ENCODE peak calls at places on chromosomes 5 and 9, in four cellular contexts. E, J, N and D are unnamed samples.

GRCh38 chr9:113548221-113549041 is 84.9 kb downstream of the RGS3 start:
- DNase-seq in E (no peak), J (no peak), N (no peak), D (peak; percentile 70)

GRCh38 chr9:124786881-124787573 is 10.1 kb downstream of the OLFML2A start:
- DNase-seq in E (no peak), J (no peak), N (no peak), D (no peak)

GRCh38 chr5:64612349-64612961 is 77.8 kb upstream of the SHISAL2B start:
- DNase-seq in E (no peak), J (peak; percentile 58), N (peak; percentile 70), D (peak; percentile 10)

GRCh38 chr5:168366124-168366523 is 74.7 kb downstream of the WWC1 start:
- DNase-seq in E (no peak), J (peak; percentile 9), N (no peak), D (no peak)

GRCh38 chr9:108786756-108787663 is 68.8 kb downstream of the ACTL7B start:
- DNase-seq in E (no peak), J (no peak), N (no peak), D (no peak)

GRCh38 chr5:86374611-86375010 is 243.1 kb upstream of the COX7C start:
- DNase-seq in E (no peak), J (no peak), N (no peak), D (no peak)

GRCh38 chr5:32126691-32127090 is 47.4 kb downstream of the GOLPH3 start:
- DNase-seq in E (no peak), J (no peak), N (no peak), D (no peak)

GRCh38 chr9:77016526-77017504 is 2.6 kb upstream of the FOXB2 start:
- DNase-seq in E (no peak), J (peak; percentile 29), N (no peak), D (no peak)

GRCh38 chr9:85639675-85640186 is 102.0 kb downstream of the AGTPBP1 start:
- DNase-seq in E (no peak), J (no peak), N (no peak), D (no peak)

GRCh38 chr9:136611119-136611518 is 51.6 kb upstream of the EGFL7 start:
- DNase-seq in E (no peak), J (no peak), N (no peak), D (no peak)

GRCh38 chr5:157562111-157562581 is 13.4 kb downstream of the ADAM19 start:
- DNase-seq in E (no peak), J (no peak), N (no peak), D (no peak)

GRCh38 chr9:78707481-78707977 is 410.6 kb downstream of the PSAT1 start:
- DNase-seq in E (no peak), J (no peak), N (peak; percentile 17), D (no peak)

GRCh38 chr9:71681708-71682268 is 86.5 kb downstream of the CEMIP2 start:
- DNase-seq in E (no peak), J (no peak), N (no peak), D (no peak)

GRCh38 chr9:98750396-98751060 is 41.8 kb upstream of the GABBR2 start:
- DNase-seq in E (no peak), J (no peak), N (no peak), D (no peak)

GRCh38 chr9:10208691-10209069 is 404.1 kb downstream of the PTPRD start:
- DNase-seq in E (no peak), J (no peak), N (no peak), D (no peak)

GRCh38 chr5:132823481-132824050 is 6.9 kb downstream of the SHROOM1 start:
- DNase-seq in E (no peak), J (no peak), N (no peak), D (no peak)

GRCh38 chr9:101438523-101438922 is 2.9 kb upstream of the ALDOB start:
- DNase-seq in E (no peak), J (no peak), N (no peak), D (no peak)

GRCh38 chr5:67166460-67166871 is 30.1 kb downstream of the CD180 start:
- DNase-seq in E (no peak), J (no peak), N (peak; percentile 37), D (no peak)

GRCh38 chr9:137218754-137219271 is 3.2 kb downstream of the RNF208 start:
- DNase-seq in E (no peak), J (no peak), N (no peak), D (peak; percentile 80)

GRCh38 chr9:131856105-131856504 is 116.2 kb upstream of the RAPGEF1 start:
- DNase-seq in E (no peak), J (peak; percentile 35), N (no peak), D (no peak)

GRCh38 chr5:78648359-78649219 is at the start of gene LHFPL2:
- DNase-seq in E (peak; percentile 76), J (peak; percentile 71), N (peak; percentile 59), D (peak; percentile 60)

GRCh38 chr5:156149203-156149602 is 177.8 kb upstream of the SGCD start:
- DNase-seq in E (no peak), J (no peak), N (no peak), D (no peak)

GRCh38 chr5:142403583-142403982 is 78.8 kb upstream of the SPRY4 start:
- DNase-seq in E (no peak), J (no peak), N (no peak), D (no peak)

GRCh38 chr5:38871790-38872551 is 26.2 kb downstream of the OSMR start:
- DNase-seq in E (no peak), J (no peak), N (no peak), D (no peak)

GRCh38 chr5:146027746-146028145 is 77.6 kb downstream of the PLAC8L1 start:
- DNase-seq in E (no peak), J (no peak), N (no peak), D (no peak)

GRCh38 chr5:180704362-180704761 is 35.5 kb downstream of the OR2Y1 start:
- DNase-seq in E (no peak), J (no peak), N (no peak), D (no peak)

GRCh38 chr9:129612123-129612522 is 8.8 kb downstream of the C9orf50 start:
- DNase-seq in E (no peak), J (no peak), N (no peak), D (no peak)

GRCh38 chr5:116011046-116011445 is 21.2 kb upstream of the ARL14EPL start:
- DNase-seq in E (no peak), J (no peak), N (no peak), D (no peak)

GRCh38 chr5:32278403-32278802 is 34.3 kb downstream of the MTMR12 start:
- DNase-seq in E (no peak), J (no peak), N (no peak), D (no peak)

GRCh38 chr5:180900178-180900577 is 1.2 kb downstream of the BTNL8 start:
- DNase-seq in E (no peak), J (no peak), N (no peak), D (no peak)

GRCh38 chr5:112795944-112796678 is 58.4 kb downstream of the APC start:
- DNase-seq in E (no peak), J (no peak), N (peak; percentile 56), D (no peak)

GRCh38 chr5:133508845-133509741 is 103.2 kb downstream of the FSTL4 start:
- DNase-seq in E (no peak), J (no peak), N (no peak), D (no peak)

GRCh38 chr5:35651002-35651756 is 33.5 kb downstream of the SPEF2 start:
- DNase-seq in E (no peak), J (peak; percentile 48), N (peak; percentile 79), D (peak; percentile 13)

GRCh38 chr5:88944751-88945507 is 61.9 kb upstream of the MEF2C start:
- DNase-seq in E (no peak), J (no peak), N (no peak), D (no peak)

GRCh38 chr5:143569213-143569663 is 165.8 kb upstream of the NR3C1 start:
- DNase-seq in E (no peak), J (no peak), N (no peak), D (no peak)

GRCh38 chr5:87650284-87650683 is 237.6 kb upstream of the CCNH start:
- DNase-seq in E (no peak), J (no peak), N (no peak), D (no peak)

GRCh38 chr5:25435882-25436281 is 791.1 kb upstream of the CDH10 start:
- DNase-seq in E (no peak), J (no peak), N (no peak), D (no peak)